ENCODE peak calls at places on chromosomes 2 and 18, in nine cellular contexts. V is IMR-90; R is A549; Z is Panc1; M is WERI-Rb-1; O is AG04450; J is CD4-positive, alpha-beta T cell; D is keratinocyte; T is upper lobe of right lung. U is an unnamed sample.

GRCh38 chr2:23465138-23465537 is 80.2 kb downstream of the KLHL29 start:
- DNase-seq in M (no peak), T (no peak), V (no peak), Z (no peak), R (no peak), D (no peak), J (no peak), O (no peak), U (no peak)

GRCh38 chr2:124993809-124994208 is 968.7 kb downstream of the CNTNAP5 start:
- DNase-seq in R (no peak), V (no peak), T (no peak), O (no peak), J (no peak), D (no peak), M (no peak), Z (no peak), U (no peak)

GRCh38 chr2:10434885-10435419 is 13.2 kb downstream of the ODC1 start:
- DNase-seq in O (peak; percentile 34), R (peak; percentile 80), T (peak; percentile 88), V (peak; percentile 52), D (no peak), J (peak; percentile 71), Z (no peak), M (peak; percentile 87), U (peak; percentile 52)

GRCh38 chr2:120104002-120104467 is 91.2 kb downstream of the EPB41L5 start:
- DNase-seq in R (no peak), Z (no peak), T (no peak), O (peak; percentile 81), V (peak; percentile 99), J (no peak), D (peak; percentile 94), M (no peak), U (no peak)

GRCh38 chr18:8052237-8052701 is 485.2 kb downstream of the PTPRM start:
- DNase-seq in Z (no peak), T (no peak), J (no peak), M (no peak), O (no peak), V (peak; percentile 26), R (peak; percentile 38), D (no peak), U (no peak)

GRCh38 chr2:223235986-223236385 is 184.0 kb downstream of the KCNE4 start:
- DNase-seq in T (no peak), V (no peak), M (no peak), O (no peak), D (no peak), J (no peak), Z (no peak), R (no peak), U (no peak)

GRCh38 chr2:126643431-126643830 is 12.5 kb upstream of the GYPC start:
- DNase-seq in M (no peak), V (no peak), O (no peak), J (no peak), Z (no peak), R (no peak), D (no peak), T (no peak), U (no peak)

GRCh38 chr2:46481541-46482193 is 2.3 kb downstream of the TMEM247 start:
- DNase-seq in M (no peak), V (peak; percentile 94), R (peak; percentile 47), T (no peak), D (no peak), J (no peak), Z (no peak), O (peak; percentile 36), U (no peak)

GRCh38 chr2:10658914-10659257 is 30.9 kb downstream of the NOL10 start:
- DNase-seq in Z (no peak), V (peak; percentile 8), J (no peak), T (no peak), M (no peak), O (no peak), D (no peak), R (no peak), U (no peak)

GRCh38 chr2:131143803-131144202 is 38.7 kb downstream of the PLEKHB2 start:
- DNase-seq in J (no peak), T (no peak), M (no peak), D (no peak), O (no peak), V (peak; percentile 46), Z (no peak), R (no peak), U (no peak)

GRCh38 chr2:19378939-19379338 is 20.5 kb upstream of the OSR1 start:
- DNase-seq in O (no peak), M (no peak), T (no peak), J (no peak), R (no peak), Z (no peak), D (no peak), V (no peak), U (no peak)

GRCh38 chr2:217466104-217466503 is 536.7 kb downstream of the TNS1 start:
- DNase-seq in T (no peak), V (no peak), Z (no peak), J (no peak), O (no peak), D (no peak), R (no peak), M (no peak), U (no peak)

GRCh38 chr2:61469424-61470121 is 1.3 kb downstream of the USP34 start:
- DNase-seq in Z (no peak), T (no peak), M (no peak), D (no peak), V (peak; percentile 21), O (no peak), J (no peak), R (no peak), U (no peak)

GRCh38 chr2:232268631-232269030 is 109.9 kb upstream of the ALPP start:
- DNase-seq in M (no peak), J (no peak), D (no peak), O (no peak), Z (no peak), V (no peak), R (no peak), T (no peak), U (no peak)

GRCh38 chr2:201127128-201127521 is 11.2 kb downstream of the CFLAR start:
- DNase-seq in M (no peak), O (no peak), J (no peak), T (no peak), R (no peak), V (no peak), Z (no peak), D (no peak), U (no peak)

GRCh38 chr2:184599054-184599874 is 935 bp downstream of the ZNF804A start:
- DNase-seq in Z (no peak), T (no peak), V (peak; percentile 34), D (no peak), R (no peak), M (no peak), J (no peak), O (no peak), U (no peak)

GRCh38 chr2:120469486-120469885 is 123.5 kb downstream of the INHBB start:
- DNase-seq in D (no peak), R (no peak), Z (no peak), M (no peak), V (no peak), J (no peak), T (peak; percentile 56), O (no peak), U (no peak)

GRCh38 chr18:65753520-65753919 is 2.7 kb downstream of the CDH7 start:
- DNase-seq in R (peak; percentile 69), J (no peak), D (no peak), Z (peak; percentile 18), V (no peak), M (peak; percentile 48), O (no peak), T (no peak), U (no peak)
- H3K27ac ChIP-seq in R (no peak overlapping the region), J (no peak overlapping the region), D (no peak overlapping the region), Z (no peak overlapping the region), V (no peak overlapping the region), M (no peak overlapping the region), O (no peak overlapping the region), T (no peak overlapping the region), U (no peak overlapping the region)

DNA sequence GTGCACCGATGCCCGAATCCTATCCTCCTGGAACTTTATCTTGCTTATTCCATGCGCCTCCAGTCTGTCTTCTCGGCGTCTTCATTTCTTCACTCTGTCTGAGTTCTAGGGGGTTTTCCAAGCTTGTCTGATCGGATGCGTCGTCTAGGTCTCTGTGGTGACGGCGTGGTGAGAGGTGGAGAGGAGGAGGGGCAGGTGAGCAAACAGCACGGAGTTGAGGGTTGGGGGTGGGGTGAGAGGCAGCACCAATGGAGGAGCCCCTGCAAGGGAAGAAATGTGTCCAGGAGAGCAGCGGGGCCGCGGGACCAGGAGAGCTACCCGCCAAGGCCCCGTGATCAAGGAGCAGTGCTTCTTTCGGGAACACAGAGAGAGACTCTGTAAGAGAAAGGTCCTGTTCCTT is 131.3 kb upstream of the TWIST2 start:
- DNase-seq in R (no peak), O (no peak), D (no peak), V (no peak), Z (no peak), J (no peak), M (no peak), T (no peak), U (no peak)
- H3K27ac ChIP-seq in R (no peak overlapping the region), O (no peak overlapping the region), D (no peak overlapping the region), V (no peak overlapping the region), Z (no peak overlapping the region), J (no peak overlapping the region), M (no peak overlapping the region), T (no peak overlapping the region), U (no peak overlapping the region)

GRCh38 chr2:196249860-196250259 is 78.5 kb upstream of the STK17B start:
- DNase-seq in O (no peak), V (peak; percentile 68), M (no peak), D (no peak), Z (no peak), R (no peak), J (no peak), T (no peak), U (no peak)
- H3K27ac ChIP-seq in O (peak overlapping the region; percentile 71), V (peak overlapping the region; percentile 4), M (no peak overlapping the region), D (no peak overlapping the region), Z (no peak overlapping the region), R (no peak overlapping the region), J (no peak overlapping the region), T (peak overlapping the region; percentile 47), U (no peak overlapping the region)

GRCh38 chr2:83054751-83055150 is 1404.3 kb downstream of the SUCLG1 start:
- DNase-seq in M (no peak), J (no peak), O (no peak), T (no peak), V (peak; percentile 15), Z (no peak), D (no peak), R (no peak), U (no peak)
- H3K27ac ChIP-seq in M (no peak overlapping the region), J (no peak overlapping the region), O (no peak overlapping the region), T (no peak overlapping the region), V (no peak overlapping the region), Z (no peak overlapping the region), D (no peak overlapping the region), R (no peak overlapping the region), U (no peak overlapping the region)

GRCh38 chr18:12373032-12373770 is 3.8 kb downstream of the AFG3L2 start:
- DNase-seq in D (no peak), T (no peak), J (no peak), Z (no peak), M (no peak), R (no peak), V (no peak), O (no peak), U (no peak)
- H3K27ac ChIP-seq in D (no peak overlapping the region), T (no peak overlapping the region), J (no peak overlapping the region), Z (no peak overlapping the region), M (no peak overlapping the region), R (no peak overlapping the region), V (no peak overlapping the region), O (no peak overlapping the region), U (no peak overlapping the region)

U was measured in substantia nigra.